ENCODE peak calls at places on chromosomes 12 and 14, in four cellular contexts. B is RWPE1; Z is CD8-positive, alpha-beta T cell; X is HuH-7.5. J is an unnamed sample.

GRCh38 chr14:86305058-86305457 is 775.1 kb downstream of the FLRT2 start:
- DNase-seq in B (no peak), Z (no peak), X (no peak), J (no peak)

GRCh38 chr12:21940972-21941521 is at the start of gene ABCC9:
- DNase-seq in B (no peak), Z (no peak), X (peak), J (no peak)

GRCh38 chr12:91274886-91275285 is 92.3 kb upstream of the DCN start:
- DNase-seq in B (no peak), Z (no peak), X (no peak), J (no peak)

GRCh38 chr12:75844049-75844448 is 187.5 kb downstream of the PHLDA1 start:
- DNase-seq in B (no peak), Z (no peak), X (no peak), J (no peak)

GRCh38 chr14:53217283-53217994 is 64.3 kb upstream of the DDHD1 start:
- DNase-seq in B (peak), Z (peak), X (peak), J (peak)

GRCh38 chr12:122944588-122944987 is 21.7 kb downstream of the ABCB9 start:
- DNase-seq in B (peak), Z (no peak), X (no peak), J (peak)

GRCh38 chr12:82486524-82487235 is 128.4 kb downstream of the METTL25 start:
- DNase-seq in B (no peak), Z (no peak), X (no peak), J (no peak)

GRCh38 chr12:102438047-102438822 is 42.1 kb downstream of the IGF1 start:
- DNase-seq in B (no peak), Z (no peak), X (no peak), J (no peak)

GRCh38 chr12:87953257-87953860 is 75.8 kb downstream of the C12orf50 start:
- DNase-seq in B (peak), Z (no peak), X (peak), J (peak)

GRCh38 chr14:100105357-100106169 is 40.3 kb downstream of the EVL start:
- DNase-seq in B (no peak), Z (no peak), X (no peak), J (no peak)

GRCh38 chr14:91078095-91078737 is 17.8 kb upstream of the RPS6KA5 start:
- DNase-seq in B (no peak), Z (peak), X (no peak), J (no peak)

GRCh38 chr12:132018193-132018916 is 68.6 kb downstream of the EP400 start:
- DNase-seq in B (no peak), Z (no peak), X (no peak), J (no peak)

GRCh38 chr12:12034344-12034743 is 36.4 kb upstream of the BCL2L14 start:
- DNase-seq in B (no peak), Z (no peak), X (no peak), J (no peak)

GRCh38 chr12:87439990-87440827 is 589.0 kb downstream of the C12orf50 start:
- DNase-seq in B (peak), Z (no peak), X (no peak), J (peak)

GRCh38 chr14:55384536-55384935 is 27.1 kb downstream of the ATG14 start:
- DNase-seq in B (no peak), Z (no peak), X (no peak), J (no peak)

GRCh38 chr12:112005419-112006395 is 7.3 kb downstream of the TMEM116 start:
- DNase-seq in B (peak), Z (no peak), X (peak), J (peak)

GRCh38 chr12:11839093-11839641 is 189.7 kb downstream of the ETV6 start:
- DNase-seq in B (no peak), Z (no peak), X (no peak), J (peak)

GRCh38 chr12:2739832-2740641 is 54.7 kb upstream of the FKBP4 start:
- DNase-seq in B (no peak), Z (no peak), X (no peak), J (peak)

GRCh38 chr14:43647302-43647701 is 859.8 kb downstream of the FSCB start:
- DNase-seq in B (no peak), Z (no peak), X (no peak), J (no peak)

GRCh38 chr14:95486875-95487668 is 29.4 kb downstream of the SYNE3 start:
- DNase-seq in B (no peak), Z (no peak), X (no peak), J (no peak)

GRCh38 chr14:98954347-98955000 is 317.5 kb downstream of the BCL11B start:
- DNase-seq in B (no peak), Z (peak), X (no peak), J (no peak)

GRCh38 chr14:103273847-103274615 is 60.0 kb upstream of the EIF5 start:
- DNase-seq in B (no peak), Z (peak), X (no peak), J (no peak)

GRCh38 chr12:254039-254438 is 8.6 kb downstream of the SLC6A13 start:
- DNase-seq in B (no peak), Z (no peak), X (no peak), J (no peak)

GRCh38 chr12:111158992-111159391 is 209.9 kb downstream of the PHETA1 start:
- DNase-seq in B (no peak), Z (no peak), X (no peak), J (no peak)

GRCh38 chr12:14635776-14636175 is 60.6 kb downstream of the GUCY2C start:
- DNase-seq in B (no peak), Z (no peak), X (no peak), J (no peak)

GRCh38 chr12:89494411-89495231 is 30.0 kb downstream of the GALNT4 start:
- DNase-seq in B (no peak), Z (no peak), X (no peak), J (no peak)

GRCh38 chr14:94391284-94391914 is 3.0 kb upstream of the SERPINA1 start:
- DNase-seq in B (no peak), Z (no peak), X (no peak), J (no peak)

GRCh38 chr14:42140831-42141279 is 534.2 kb downstream of the LRFN5 start:
- DNase-seq in B (peak), Z (no peak), X (no peak), J (no peak)